ENCODE peak calls at places on chromosome 16, in six cellular contexts. T, Y, C, S, K and Q are unnamed samples.

GRCh38 chr16:23423496-23424049 is 29.4 kb downstream of the COG7 start:
- DNase-seq in K (peak), S (no peak), T (peak), Y (no peak), C (peak), Q (no peak)

GRCh38 chr16:19393226-19394074 is 24.2 kb upstream of the TMC5 start:
- DNase-seq in Y (no peak), K (peak), T (peak), S (peak), C (peak), Q (peak)

GRCh38 chr16:81703177-81704155 is 75.6 kb upstream of the PLCG2 start:
- DNase-seq in Y (no peak), C (peak), K (peak), S (no peak), T (peak), Q (no peak)

GRCh38 chr16:86529160-86529559 is 18.8 kb downstream of the FOXF1 start:
- DNase-seq in C (peak), T (peak), S (no peak), Y (no peak), K (peak), Q (no peak)

GRCh38 chr16:48576927-48577326 is 33.1 kb downstream of the N4BP1 start:
- DNase-seq in T (peak), C (no peak), K (peak), S (peak), Y (no peak), Q (no peak)

GRCh38 chr16:81779540-81780320 is 639 bp downstream of the PLCG2 start:
- DNase-seq in S (no peak), Y (peak), C (peak), K (peak), T (no peak), Q (no peak)

GRCh38 chr16:57358527-57359095 is at the start of gene CCL22:
- DNase-seq in K (no peak), T (no peak), S (no peak), Y (no peak), C (no peak), Q (no peak)

GRCh38 chr16:74716355-74716754 is 15.7 kb upstream of the MLKL start:
- DNase-seq in K (no peak), Y (no peak), C (no peak), T (no peak), S (no peak), Q (no peak)

GRCh38 chr16:75306102-75306762 is 54.8 kb upstream of the BCAR1 start:
- DNase-seq in S (no peak), K (peak), T (peak), C (no peak), Y (no peak), Q (no peak)

GRCh38 chr16:3774156-3774767 is 56.9 kb upstream of the TRAP1 start:
- DNase-seq in Y (no peak), K (no peak), C (no peak), T (peak), S (no peak), Q (no peak)

GRCh38 chr16:72997141-72997542 is 50.8 kb downstream of the ZFHX3 start:
- DNase-seq in C (peak), K (peak), T (peak), Y (no peak), S (no peak), Q (no peak)

GRCh38 chr16:11053916-11054460 is 109.6 kb downstream of the CLEC16A start:
- DNase-seq in K (no peak), S (no peak), C (no peak), T (no peak), Y (no peak), Q (no peak)

GRCh38 chr16:89563639-89564392 is 3.3 kb downstream of the RPL13 start:
- DNase-seq in C (no peak), T (no peak), Y (no peak), K (no peak), S (no peak), Q (no peak)

GRCh38 chr16:56888806-56889205 is 23.8 kb downstream of the SLC12A3 start:
- DNase-seq in K (no peak), T (no peak), Y (no peak), C (no peak), S (no peak), Q (no peak)

GRCh38 chr16:87329436-87330256 is 12.5 kb upstream of the C16orf95 start:
- DNase-seq in S (no peak), Y (no peak), K (no peak), T (no peak), C (no peak), Q (no peak)

GRCh38 chr16:87819983-87820382 is 49.3 kb downstream of the SLC7A5 start:
- DNase-seq in C (no peak), T (no peak), S (no peak), Y (no peak), K (no peak), Q (no peak)

GRCh38 chr16:75138636-75139035 is 9.7 kb upstream of the ZFP1 start:
- DNase-seq in K (peak), T (no peak), Y (peak), C (no peak), S (peak), Q (no peak)

GRCh38 chr16:4309833-4310266 is 6.0 kb upstream of the GLIS2 start:
- DNase-seq in K (peak), C (peak), S (peak), Y (peak), T (peak), Q (no peak)

GRCh38 chr16:29812754-29813643 is 1.0 kb downstream of the PRRT2 start:
- DNase-seq in C (no peak), S (no peak), K (no peak), Y (no peak), T (no peak), Q (no peak)

GRCh38 chr16:27083861-27084261 is 17.1 kb downstream of the C16orf82 start:
- DNase-seq in C (no peak), Y (peak), K (no peak), S (peak), T (no peak), Q (peak)

GRCh38 chr16:25151996-25152395 is 40.5 kb downstream of the LCMT1 start:
- DNase-seq in K (peak), S (peak), Y (no peak), C (peak), T (peak), Q (no peak)

GRCh38 chr16:12458591-12459400 is 344.9 kb downstream of the CPPED1 start:
- DNase-seq in T (no peak), C (no peak), Y (no peak), K (peak), S (no peak), Q (no peak)

GRCh38 chr16:89122322-89122831 is 28.7 kb downstream of the ACSF3 start:
- DNase-seq in K (no peak), Y (no peak), C (no peak), S (no peak), T (no peak), Q (no peak)

GRCh38 chr16:15782573-15783365 is 74.1 kb downstream of the MYH11 start:
- DNase-seq in Y (no peak), C (no peak), T (peak), K (no peak), S (peak), Q (no peak)

GRCh38 chr16:16014329-16015224 is 65.2 kb downstream of the ABCC1 start:
- DNase-seq in K (no peak), T (peak), S (no peak), Y (no peak), C (peak), Q (no peak)

GRCh38 chr16:75118943-75119539 is 2.5 kb upstream of the LDHD start:
- DNase-seq in S (no peak), T (no peak), C (no peak), K (no peak), Y (no peak), Q (no peak)

GRCh38 chr16:77767211-77767610 is 21.2 kb upstream of the VAT1L start:
- DNase-seq in T (no peak), Y (no peak), C (no peak), S (no peak), K (no peak), Q (no peak)

GRCh38 chr16:72680732-72681131 is 367.2 kb downstream of the ZFHX3 start:
- DNase-seq in Y (no peak), S (no peak), K (no peak), T (no peak), C (no peak), Q (no peak)

GRCh38 chr16:56684926-56685590 is 2.8 kb downstream of the MT1X start:
- DNase-seq in Y (no peak), T (no peak), S (no peak), K (no peak), C (no peak), Q (no peak)

GRCh38 chr16:54356391-54356790 is 69.8 kb upstream of the IRX3 start:
- DNase-seq in C (no peak), S (no peak), T (no peak), Y (no peak), K (no peak), Q (no peak)

GRCh38 chr16:68368602-68368944 is 57.8 kb downstream of the PRMT7 start:
- DNase-seq in T (no peak), K (no peak), C (no peak), Y (no peak), S (peak), Q (no peak)

GRCh38 chr16:63804126-63804525 is 1317.7 kb downstream of the CDH11 start:
- DNase-seq in S (no peak), Y (no peak), T (no peak), K (no peak), C (no peak), Q (no peak)

GRCh38 chr16:46848768-46849764 is 18.1 kb upstream of the C16orf87 start:
- DNase-seq in S (no peak), Y (no peak), T (no peak), K (no peak), C (no peak), Q (peak)

GRCh38 chr16:86571197-86571915 is 4.7 kb downstream of the FOXC2 start:
- DNase-seq in K (no peak), Y (no peak), S (peak), T (no peak), C (no peak), Q (no peak)

GRCh38 chr16:8798174-8798527 is 512 bp downstream of the PMM2 start:
- DNase-seq in T (peak), Y (no peak), C (no peak), K (peak), S (peak), Q (no peak)

GRCh38 chr16:13178318-13178717 is 276.9 kb downstream of the SHISA9 start:
- DNase-seq in T (no peak), Y (no peak), K (no peak), S (no peak), C (no peak), Q (no peak)

GRCh38 chr16:62077998-62078397 is 41.8 kb upstream of the CDH8 start:
- DNase-seq in S (peak), C (no peak), T (no peak), Y (peak), K (peak), Q (peak)

GRCh38 chr16:13332713-13333255 is 431.4 kb downstream of the SHISA9 start:
- DNase-seq in S (peak), K (no peak), T (no peak), C (no peak), Y (no peak), Q (no peak)

DNA sequence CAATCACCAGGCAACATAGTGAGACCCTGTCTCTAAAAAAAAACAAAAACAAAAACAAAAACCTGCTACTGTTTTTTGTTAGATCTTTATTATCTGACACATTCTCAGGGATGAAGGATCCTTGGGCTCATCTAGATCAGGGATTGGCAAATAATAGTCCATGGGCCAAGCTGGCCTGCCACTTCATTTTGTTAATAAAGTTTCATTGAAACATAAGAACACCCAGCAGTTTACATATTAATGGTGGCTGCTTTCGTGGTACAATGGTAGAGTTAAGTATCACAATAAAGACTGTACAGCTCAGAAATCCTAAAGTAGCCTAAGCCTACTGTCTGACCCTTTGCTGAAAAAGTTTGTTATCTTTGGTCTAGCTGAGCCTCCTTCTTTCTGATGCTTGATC is 32.9 kb upstream of the CLEC18A start:
- DNase-seq in S (no peak), T (peak), K (no peak), C (no peak), Y (no peak), Q (no peak)
- H3K4me3 ChIP-seq in S (no peak), T (peak), K (no peak), C (peak), Y (no peak), Q (no peak)

GRCh38 chr16:67246945-67247697 is at the start of gene FHOD1:
- DNase-seq in K (peak), Y (peak), T (peak), S (peak), C (peak), Q (peak)
- H3K18ac ChIP-seq in K (peak), Y (peak), T (peak), S (peak), C (peak), Q (peak)

GRCh38 chr16:58863042-58863441 is 128.9 kb upstream of the GOT2 start:
- DNase-seq in T (no peak), K (no peak), S (peak), C (no peak), Y (no peak), Q (no peak)
- H3K4me3 ChIP-seq in T (no peak), K (no peak), S (no peak), C (no peak), Y (no peak), Q (no peak)

GRCh38 chr16:679808-680624 is at the start of gene STUB1:
- DNase-seq in T (peak), Y (peak), C (peak), S (peak), K (peak), Q (peak)

GRCh38 chr16:677306-678190 is 2.1 kb downstream of the RHBDL1 start:
- DNase-seq in K (peak), T (no peak), Y (peak), S (no peak), C (no peak), Q (no peak)

GRCh38 chr16:678209-678857 is 1.9 kb upstream of the STUB1 start:
- DNase-seq in Y (no peak), S (no peak), T (no peak), C (no peak), K (no peak), Q (no peak)

GRCh38 chr16:680625-680945 is 375 bp downstream of the STUB1 start:
- DNase-seq in S (no peak), T (no peak), Y (no peak), K (no peak), C (no peak), Q (no peak)

DNA sequence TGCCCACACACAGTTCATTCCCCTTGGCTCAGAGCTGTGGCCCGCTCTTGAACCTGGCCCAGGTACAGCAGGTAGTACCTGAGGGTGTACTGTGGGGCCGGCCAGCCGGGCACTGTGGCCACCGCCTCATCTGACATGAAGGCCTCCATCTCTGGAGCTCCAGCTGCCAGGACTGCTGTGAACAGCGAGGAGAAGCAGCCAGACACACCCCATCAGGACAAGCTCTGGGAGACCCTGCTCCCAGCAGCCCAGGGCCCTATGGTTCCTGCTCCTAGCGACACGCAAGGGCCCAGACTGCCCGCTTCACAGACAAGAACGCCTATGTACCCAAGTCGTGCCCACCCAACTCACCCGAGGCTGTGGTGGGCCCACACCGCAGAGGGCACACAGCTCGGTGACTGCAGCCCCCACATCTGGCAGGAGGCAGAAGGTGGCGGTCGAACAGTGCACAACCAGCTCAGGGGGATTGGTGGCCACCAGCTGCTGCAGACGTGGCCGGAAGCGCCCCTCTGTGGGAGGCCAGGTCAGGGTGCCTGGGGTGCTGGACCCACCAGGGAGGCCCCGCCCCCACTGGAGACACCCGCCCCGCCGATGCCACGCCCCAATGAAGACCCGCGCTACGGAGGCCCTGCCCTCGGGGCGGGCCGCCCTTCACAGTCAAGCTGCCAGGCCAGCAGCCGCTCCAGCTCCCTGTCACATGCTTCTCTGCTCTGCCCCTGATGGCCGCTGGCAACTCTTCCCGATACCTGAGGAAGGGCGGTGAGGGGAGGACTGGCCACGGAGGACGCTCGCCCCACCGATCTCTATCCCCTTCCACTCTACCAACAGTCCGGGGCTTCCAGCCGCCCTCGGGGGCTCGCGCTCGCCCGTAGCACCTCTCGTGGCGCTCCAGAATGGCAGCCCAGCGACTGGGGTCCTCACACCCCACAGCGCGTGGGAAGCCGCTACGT is 1.1 kb upstream of the STUB1 start:
- DNase-seq in K (peak), Y (peak), T (peak), C (peak), S (peak), Q (peak)
- H3K18ac ChIP-seq in K (peak), Y (peak), T (no peak), C (peak), S (no peak), Q (peak)

DNA sequence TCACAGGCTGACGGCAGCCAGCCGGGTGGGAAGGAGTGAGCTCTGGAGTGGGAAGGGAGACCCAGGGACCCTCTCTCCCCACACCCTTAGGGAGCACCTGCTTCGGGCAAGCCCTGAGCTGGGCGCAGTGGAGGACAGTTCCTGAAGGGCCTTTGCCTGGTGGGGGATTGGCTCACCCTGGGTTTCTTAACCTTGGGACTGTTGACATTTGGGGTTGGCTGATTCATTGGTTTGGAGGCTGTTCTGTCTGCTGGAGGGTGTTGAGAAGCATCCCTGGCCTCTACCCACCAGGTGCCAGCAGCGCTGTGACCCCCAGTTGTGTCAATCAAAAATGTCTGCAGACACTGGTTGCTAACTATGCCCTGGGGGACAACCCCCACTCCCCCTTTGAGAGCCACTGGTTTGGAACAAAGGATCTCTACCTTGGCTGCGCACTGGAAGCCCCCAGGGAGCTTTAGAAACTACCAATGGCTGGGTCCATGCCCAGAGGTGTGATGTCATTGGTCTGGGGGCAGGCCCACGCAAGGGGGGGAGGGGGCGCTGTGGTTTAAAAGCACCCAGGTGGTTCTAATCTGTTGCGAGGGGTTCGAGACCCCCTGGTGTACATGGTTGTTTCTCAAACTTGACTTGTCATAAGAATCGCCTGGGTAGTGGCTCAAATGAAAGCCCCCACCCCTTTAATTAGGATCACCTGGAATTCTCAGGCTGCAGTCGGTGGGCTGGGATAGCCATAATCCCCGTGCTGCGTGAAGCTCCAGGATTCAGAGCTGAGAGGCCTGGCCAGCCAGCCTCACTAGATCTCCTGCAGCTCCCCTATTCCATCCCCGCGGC is 151.9 kb upstream of the GSE1 start:
- DNase-seq in C (peak), Y (no peak), S (peak), T (peak), K (no peak), Q (no peak)
- H3K4me3 ChIP-seq in C (peak), Y (no peak), S (no peak), T (no peak), K (no peak), Q (no peak)

DNA sequence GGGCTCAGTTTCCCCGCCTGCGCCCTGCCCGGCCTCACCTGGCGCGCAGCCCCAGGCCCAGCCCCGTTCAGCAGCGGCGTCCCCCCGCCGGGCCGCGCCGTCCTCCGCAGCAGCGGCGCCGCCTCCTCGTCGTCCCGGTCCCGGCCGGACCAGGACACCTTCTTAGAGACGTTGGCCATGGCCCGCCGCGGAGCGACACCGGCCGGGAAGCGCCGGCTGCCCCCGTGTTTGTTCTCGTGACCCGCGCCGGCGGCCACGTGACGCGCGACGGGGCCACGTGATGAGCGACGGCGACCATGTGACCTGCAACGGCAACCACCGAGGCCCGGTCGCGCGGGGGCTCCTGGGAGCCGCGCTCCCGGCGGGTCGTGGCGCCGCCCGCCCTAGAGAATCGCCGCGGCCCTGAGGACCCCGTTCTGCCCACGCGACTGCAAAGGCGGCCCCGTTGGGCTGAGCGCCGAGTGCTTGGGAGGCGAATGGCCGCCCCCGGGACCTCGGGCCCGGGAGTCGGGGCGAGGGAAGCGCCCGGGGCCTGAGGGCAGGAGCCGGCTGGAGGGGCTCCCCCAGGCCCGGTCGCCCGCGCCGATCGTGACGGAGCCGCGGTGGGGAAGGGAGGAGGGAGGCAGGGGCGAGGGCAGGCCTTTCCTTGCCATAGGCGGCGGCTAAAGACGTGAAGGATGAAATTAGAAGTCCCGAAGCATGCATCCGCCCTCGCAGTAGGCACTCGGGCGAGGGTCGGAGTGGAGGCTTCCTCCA is at the start of gene CLCN7:
- DNase-seq in T (peak), Y (peak), K (peak), C (peak), S (peak), Q (peak)
- H3K18ac ChIP-seq in T (no peak), Y (peak), K (peak), C (peak), S (peak), Q (peak)

GRCh38 chr16:1708083-1708767 is 2.2 kb downstream of the MAPK8IP3 start:
- DNase-seq in C (no peak), Y (no peak), K (peak), T (no peak), S (no peak), Q (no peak)
- H3K4me3 ChIP-seq in C (peak), Y (no peak), K (no peak), T (no peak), S (no peak), Q (no peak)